ENCODE peak calls at places on chromosomes 2 and 18, in seven cellular contexts. V, N, L, T, A, G and K are unnamed samples.

GRCh38 chr2:218281449-218281848 is 10.9 kb downstream of the TMBIM1 start:
- DNase-seq in V (peak; percentile 83), N (no peak), L (no peak), T (no peak), A (peak; percentile 42), G (peak; percentile 20), K (no peak)

GRCh38 chr2:109318150-109318948 is 189.3 kb downstream of the SH3RF3 start:
- DNase-seq in V (peak; percentile 95), N (no peak), L (peak; percentile 78), T (peak; percentile 83), A (no peak), G (peak; percentile 90), K (peak; percentile 77)

GRCh38 chr18:13136689-13137040 is 81.9 kb upstream of the LDLRAD4 start:
- DNase-seq in V (no peak), N (no peak), L (no peak), T (no peak), A (no peak), G (peak; percentile 21), K (no peak)

GRCh38 chr18:10514621-10515020 is 11.2 kb upstream of the NAPG start:
- DNase-seq in V (no peak), N (no peak), L (no peak), T (no peak), A (no peak), G (no peak), K (no peak)

GRCh38 chr2:48829036-48829435 is 73.5 kb upstream of the LHCGR start:
- DNase-seq in V (no peak), N (no peak), L (no peak), T (peak; percentile 53), A (no peak), G (peak; percentile 27), K (no peak)

GRCh38 chr18:79698668-79699335 is 19.2 kb downstream of the CTDP1 start:
- DNase-seq in V (no peak), N (no peak), L (no peak), T (peak; percentile 18), A (peak; percentile 27), G (peak; percentile 42), K (no peak)

GRCh38 chr18:67662996-67663395 is 146.5 kb upstream of the DSEL start:
- DNase-seq in V (no peak), N (no peak), L (no peak), T (no peak), A (no peak), G (no peak), K (no peak)

GRCh38 chr2:32064021-32064678 is 794 bp downstream of the SPAST start:
- DNase-seq in V (peak; percentile 67), N (peak; percentile 49), L (peak; percentile 14), T (no peak), A (no peak), G (peak; percentile 8), K (peak; percentile 17)

GRCh38 chr2:31033032-31033431 is 105.2 kb downstream of the GALNT14 start:
- DNase-seq in V (no peak), N (no peak), L (no peak), T (no peak), A (no peak), G (no peak), K (peak; percentile 8)

GRCh38 chr2:70923378-70924015 is 12.2 kb upstream of the ATP6V1B1 start:
- DNase-seq in V (peak; percentile 15), N (no peak), L (no peak), T (no peak), A (peak; percentile 35), G (no peak), K (no peak)

GRCh38 chr18:59842947-59843346 is 56.8 kb upstream of the PMAIP1 start:
- DNase-seq in V (no peak), N (no peak), L (peak; percentile 26), T (no peak), A (peak; percentile 33), G (no peak), K (no peak)

GRCh38 chr2:192828947-192829346 is 634.2 kb upstream of the TMEFF2 start:
- DNase-seq in V (no peak), N (no peak), L (no peak), T (no peak), A (no peak), G (no peak), K (no peak)

GRCh38 chr2:27738349-27739057 is 33.0 kb upstream of the MRPL33 start:
- DNase-seq in V (no peak), N (no peak), L (no peak), T (no peak), A (no peak), G (no peak), K (peak; percentile 32)

GRCh38 chr2:240213226-240213475 is 72.7 kb upstream of the OTOS start:
- DNase-seq in V (peak; percentile 53), N (no peak), L (no peak), T (no peak), A (no peak), G (no peak), K (peak; percentile 64)

GRCh38 chr2:98444436-98445166 is at the start of gene INPP4A:
- DNase-seq in V (peak; percentile 85), N (no peak), L (peak; percentile 68), T (no peak), A (peak; percentile 80), G (peak; percentile 43), K (peak; percentile 92)

GRCh38 chr2:198117397-198118041 is 313.1 kb downstream of the PLCL1 start:
- DNase-seq in V (no peak), N (no peak), L (no peak), T (no peak), A (no peak), G (no peak), K (no peak)

GRCh38 chr2:59177748-59178147 is 936.6 kb upstream of the FANCL start:
- DNase-seq in V (no peak), N (no peak), L (no peak), T (no peak), A (no peak), G (no peak), K (no peak)

GRCh38 chr18:35178260-35178659 is 62.6 kb upstream of the ZNF397 start:
- DNase-seq in V (no peak), N (peak; percentile 47), L (peak; percentile 62), T (no peak), A (peak; percentile 43), G (peak; percentile 78), K (peak; percentile 40)

DNA sequence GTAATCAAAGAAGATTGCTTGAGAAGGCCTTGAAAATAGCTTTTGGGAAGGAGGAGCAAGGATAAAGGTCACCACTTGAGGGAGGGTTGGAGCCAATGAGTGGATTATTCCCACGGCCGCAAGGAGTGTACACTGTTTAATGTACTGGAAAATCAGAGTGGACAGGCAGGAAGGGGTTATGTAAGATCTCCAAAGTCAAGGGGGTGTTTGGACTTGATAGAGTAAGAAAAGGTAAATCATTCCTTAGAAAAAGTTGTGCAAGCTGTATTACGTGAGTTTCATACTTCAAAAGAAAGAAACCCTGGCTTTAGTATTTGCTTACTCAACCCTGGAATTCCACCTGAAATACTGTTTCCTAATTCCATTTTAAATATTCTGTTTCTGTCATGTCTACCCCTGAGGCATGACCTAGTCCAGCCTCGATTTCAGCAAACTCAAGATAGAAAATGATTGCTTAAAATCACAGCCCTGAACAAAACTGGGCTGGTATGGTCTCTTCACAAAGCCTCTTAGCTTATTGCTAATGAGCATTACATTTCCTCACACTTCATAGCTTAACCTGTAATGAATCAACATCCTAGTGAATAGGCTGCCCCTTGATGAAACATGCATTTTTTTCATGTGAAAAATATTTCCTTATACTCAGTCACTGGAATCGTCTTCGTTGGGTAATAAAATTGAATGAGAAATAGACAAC is 1.1 kb downstream of the MREG start:
- DNase-seq in V (no peak), N (no peak), L (peak; percentile 87), T (no peak), A (peak; percentile 77), G (no peak), K (no peak)
- TF ChIP-seq CTCF in V (no peak), N (no peak), L (peak; percentile 12), T (no peak), A (peak; percentile 35), G (peak; percentile 8), K (no peak)

GRCh38 chr2:207073791-207074678 is 91.7 kb downstream of the KLF7 start:
- DNase-seq in V (no peak), N (no peak), L (no peak), T (no peak), A (peak; percentile 13), G (no peak), K (no peak)
- TF ChIP-seq CTCF in V (no peak), N (no peak), L (no peak), T (no peak), A (no peak), G (no peak), K (no peak)

DNA sequence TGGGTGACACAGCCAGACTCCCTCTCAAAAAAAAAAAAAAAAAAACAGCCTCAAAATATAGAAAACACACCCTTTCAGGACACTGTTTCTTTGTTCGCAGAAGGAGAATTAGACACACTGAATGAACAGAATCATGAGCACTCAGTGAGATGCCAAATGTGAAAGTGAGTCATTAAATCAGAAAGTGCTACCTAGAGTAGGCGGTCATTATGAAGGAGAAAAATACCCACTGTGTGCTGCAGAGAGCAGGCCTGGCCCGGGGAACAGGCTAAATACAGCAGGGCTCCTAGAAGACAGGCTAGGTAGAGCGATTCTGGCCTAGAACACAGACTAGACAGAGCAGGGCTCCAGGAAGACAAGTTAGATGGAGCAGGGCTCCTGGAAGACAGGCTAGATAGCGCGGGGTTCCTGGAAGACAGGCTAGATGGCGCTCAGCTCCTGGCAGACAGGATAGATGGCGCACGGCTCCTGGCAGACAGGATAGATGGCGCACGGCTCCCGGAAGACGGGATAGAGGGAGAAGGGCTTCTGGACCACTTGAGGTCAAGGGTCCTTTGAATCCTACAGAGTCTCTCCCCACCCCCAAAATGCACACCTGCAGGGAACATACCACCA is 43.3 kb upstream of the SLC66A3 start:
- DNase-seq in V (no peak), N (no peak), L (no peak), T (no peak), A (no peak), G (no peak), K (peak; percentile 31)
- TF ChIP-seq CTCF in V (no peak), N (no peak), L (no peak), T (no peak), A (no peak), G (no peak), K (no peak)

GRCh38 chr2:134785659-134786058 is 52.8 kb upstream of the ACMSD start:
- DNase-seq in V (no peak), N (no peak), L (no peak), T (no peak), A (no peak), G (no peak), K (no peak)

GRCh38 chr2:134791606-134792005 is 46.8 kb upstream of the ACMSD start:
- DNase-seq in V (no peak), N (no peak), L (no peak), T (no peak), A (no peak), G (no peak), K (no peak)

GRCh38 chr2:134788417-134788816 is 50.0 kb upstream of the ACMSD start:
- DNase-seq in V (no peak), N (no peak), L (no peak), T (no peak), A (no peak), G (no peak), K (no peak)

GRCh38 chr2:134792147-134792546 is 46.3 kb upstream of the ACMSD start:
- DNase-seq in V (no peak), N (no peak), L (no peak), T (no peak), A (no peak), G (no peak), K (no peak)

DNA sequence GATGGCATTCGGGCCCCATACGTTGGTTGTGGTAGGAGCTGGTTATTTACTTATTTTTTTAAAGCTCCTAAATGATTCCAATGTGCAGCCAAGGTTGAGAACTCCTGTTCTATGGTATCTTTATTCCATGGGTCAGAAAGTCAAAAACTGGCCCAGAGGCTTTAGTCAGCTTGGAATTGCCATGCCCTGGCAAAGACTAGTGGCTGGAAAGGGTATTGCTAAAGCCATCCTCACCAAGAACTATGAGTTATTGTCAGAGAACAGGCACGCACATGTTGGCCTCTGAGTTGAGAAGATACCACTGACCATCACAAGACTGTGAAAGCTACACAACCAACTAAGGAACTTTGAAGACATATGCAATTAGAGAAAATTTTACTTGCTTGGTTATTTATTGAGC is 47.9 kb upstream of the ACMSD start:
- DNase-seq in V (no peak), N (no peak), L (no peak), T (no peak), A (no peak), G (no peak), K (no peak)
- TF ChIP-seq CTCF in V (no peak), N (peak; percentile 39), L (no peak), T (peak; percentile 12), A (peak; percentile 30), G (no peak), K (no peak)